ENCODE peak calls at places on chromosomes 4 and X, in six cellular contexts. Q is T-helper 9 cell, B is AG08396, E is GM12864, H is NAMALWA, Y is left lung. D is an unnamed sample.

GRCh38 chr4:150501983-150502382 is 80.0 kb upstream of the MAB21L2 start:
- DNase-seq in B (peak), E (no peak), Q (no peak), Y (no peak), H (no peak), D (no peak)

GRCh38 chrX:39534949-39535348 is 562.8 kb downstream of the BCOR start:
- DNase-seq in E (no peak), H (no peak), Q (no peak), Y (no peak), B (no peak), D (no peak)

GRCh38 chrX:43813898-43814297 is 68.4 kb downstream of the MAOB start:
- DNase-seq in E (no peak), Q (no peak), B (no peak), H (peak), Y (no peak), D (no peak)

GRCh38 chr4:181566490-181566889 is 676.7 kb upstream of the TENM3 start:
- DNase-seq in Y (no peak), H (no peak), B (no peak), E (no peak), Q (no peak), D (no peak)

GRCh38 chrX:155768036-155768769 is 112.9 kb upstream of the VAMP7 start:
- DNase-seq in B (no peak), Y (no peak), E (no peak), Q (no peak), H (no peak), D (no peak)

GRCh38 chr4:159608434-159608833 is 505.6 kb downstream of the RAPGEF2 start:
- DNase-seq in B (no peak), E (no peak), H (no peak), Q (no peak), Y (no peak), D (no peak)

GRCh38 chr4:186067757-186068385 is 1.1 kb upstream of the TLR3 start:
- DNase-seq in E (peak), Q (peak), Y (peak), H (peak), B (peak), D (peak)

GRCh38 chr4:33715996-33716395 is 2528.3 kb downstream of the ARAP2 start:
- DNase-seq in E (no peak), H (no peak), Y (no peak), Q (no peak), B (peak), D (peak)

GRCh38 chr4:183738081-183738673 is 79.1 kb downstream of the TRAPPC11 start:
- DNase-seq in E (no peak), B (no peak), H (no peak), Q (no peak), Y (no peak), D (no peak)

GRCh38 chrX:40644175-40644574 is 3.2 kb downstream of the CXorf38 start:
- DNase-seq in Q (no peak), Y (no peak), H (peak), B (no peak), E (no peak), D (peak)

GRCh38 chr4:27678027-27678426 is 817.4 kb downstream of the STIM2 start:
- DNase-seq in Q (no peak), Y (no peak), E (no peak), B (no peak), H (no peak), D (no peak)

GRCh38 chr4:91620952-91621351 is 682.8 kb upstream of the GRID2 start:
- DNase-seq in Y (no peak), B (no peak), H (no peak), E (no peak), Q (no peak), D (no peak)

GRCh38 chrX:41164469-41164868 is 79.2 kb downstream of the USP9X start:
- DNase-seq in Y (no peak), E (no peak), B (no peak), Q (no peak), H (no peak), D (no peak)

GRCh38 chr4:147287588-147287890 is 193.4 kb upstream of the EDNRA start:
- DNase-seq in B (no peak), E (no peak), Y (no peak), H (no peak), Q (no peak), D (peak)

GRCh38 chr4:132227349-132228165 is 921.5 kb upstream of the PCDH10 start:
- DNase-seq in Y (no peak), H (peak), E (no peak), B (peak), Q (no peak), D (no peak)

GRCh38 chrX:111568356-111568755 is 56.9 kb downstream of the SERTM2 start:
- DNase-seq in Y (no peak), E (no peak), Q (no peak), B (peak), H (no peak), D (no peak)

GRCh38 chr4:128858875-128859696 is 49.6 kb downstream of the JADE1 start:
- DNase-seq in Q (no peak), Y (no peak), H (no peak), B (peak), E (no peak), D (no peak)

GRCh38 chr4:59818656-59819055 is 1381.5 kb upstream of the ADGRL3 start:
- DNase-seq in B (no peak), Q (no peak), H (no peak), Y (no peak), E (no peak), D (peak)

GRCh38 chrX:153381684-153382532 is 19.2 kb downstream of the PNMA6E start:
- DNase-seq in B (peak), E (no peak), Q (no peak), H (peak), Y (no peak), D (peak)

GRCh38 chrX:10314530-10315104 is 157.8 kb downstream of the CLCN4 start:
- DNase-seq in H (no peak), Y (no peak), E (no peak), Q (no peak), B (no peak), D (no peak)

GRCh38 chrX:154546354-154547244 is at the start of gene G6PD:
- DNase-seq in Q (peak), E (no peak), H (peak), Y (no peak), B (peak), D (peak)

GRCh38 chr4:26930964-26931363 is 70.3 kb downstream of the STIM2 start:
- DNase-seq in Q (no peak), E (no peak), B (no peak), Y (no peak), H (no peak), D (no peak)

GRCh38 chr4:26256016-26256415 is 64.8 kb upstream of the RBPJ start:
- DNase-seq in Y (no peak), H (no peak), Q (no peak), E (no peak), B (peak), D (no peak)

GRCh38 chr4:109912706-109913621 is at the start of gene EGF:
- DNase-seq in E (no peak), B (peak), Q (no peak), Y (no peak), H (peak), D (peak)

GRCh38 chrX:95145848-95146540 is 1472.0 kb downstream of the FAM133A start:
- DNase-seq in Q (no peak), H (peak), Y (no peak), B (no peak), E (no peak), D (no peak)

GRCh38 chrX:30301977-30302376 is 7.2 kb downstream of the NR0B1 start:
- DNase-seq in Y (no peak), E (no peak), H (no peak), B (peak), Q (no peak), D (no peak)

D was measured in MV-4-11.